ENCODE peak calls at places on chromosomes 7 and 10, in five cellular contexts. P is CD4-positive, alpha-beta memory T cell; Z is right cardiac atrium; N is aorta; F is K562. G is an unnamed sample.

GRCh38 chr7:89133357-89133756 is 337.8 kb upstream of the TEX47 start:
- DNase-seq in F (no peak), N (no peak), Z (no peak), P (no peak), G (no peak)

GRCh38 chr7:130145424-130146106 is 59.6 kb downstream of the TMEM209 start:
- DNase-seq in F (no peak), Z (no peak), N (no peak), P (no peak), G (no peak)

GRCh38 chr10:116891208-116891607 is 41.9 kb downstream of the ENO4 start:
- DNase-seq in Z (peak; percentile 71), P (no peak), N (peak; percentile 84), F (no peak), G (no peak)

GRCh38 chr7:98250789-98251188 is 1.2 kb downstream of the TECPR1 start:
- DNase-seq in F (peak; percentile 54), P (peak; percentile 59), N (no peak), Z (peak; percentile 27), G (no peak)

GRCh38 chr10:49289480-49289879 is 9.5 kb upstream of the C10orf71 start:
- DNase-seq in P (no peak), N (no peak), Z (no peak), F (no peak), G (no peak)

GRCh38 chr10:7090529-7090928 is 320.3 kb downstream of the SFMBT2 start:
- DNase-seq in P (no peak), N (no peak), F (no peak), Z (no peak), G (no peak)

GRCh38 chr7:142557971-142558582 is 191.2 kb upstream of the PRSS1 start:
- DNase-seq in Z (peak; percentile 51), N (no peak), P (peak; percentile 45), F (peak; percentile 74), G (no peak)

GRCh38 chr7:157828190-157828589 is 491.4 kb downstream of the DNAJB6 start:
- DNase-seq in F (no peak), P (no peak), Z (no peak), N (peak; percentile 26), G (no peak)

GRCh38 chr10:97596101-97597055 is 6.9 kb downstream of the C10orf62 start:
- DNase-seq in Z (peak; percentile 67), N (no peak), F (peak; percentile 56), P (no peak), G (no peak)

GRCh38 chr7:92061154-92061553 is 73.1 kb downstream of the CYP51A1 start:
- DNase-seq in Z (no peak), F (no peak), N (no peak), P (no peak), G (no peak)

GRCh38 chr10:61971016-61971350 is 69.5 kb downstream of the ARID5B start:
- DNase-seq in P (no peak), Z (no peak), N (no peak), F (no peak), G (no peak)

GRCh38 chr7:35869810-35870209 is 69.0 kb downstream of the SEPTIN7 start:
- DNase-seq in Z (no peak), P (no peak), N (no peak), F (no peak), G (no peak)

GRCh38 chr7:70595741-70596574 is 536.0 kb upstream of the GALNT17 start:
- DNase-seq in Z (peak; percentile 47), P (peak; percentile 7), F (no peak), N (peak; percentile 76), G (peak; percentile 45)
- H3K4me3 ChIP-seq in Z (peak overlapping the region; percentile 39), P (no peak overlapping the region), F (no peak overlapping the region), N (peak overlapping the region; percentile 33), G (peak overlapping the region; percentile 28)

DNA sequence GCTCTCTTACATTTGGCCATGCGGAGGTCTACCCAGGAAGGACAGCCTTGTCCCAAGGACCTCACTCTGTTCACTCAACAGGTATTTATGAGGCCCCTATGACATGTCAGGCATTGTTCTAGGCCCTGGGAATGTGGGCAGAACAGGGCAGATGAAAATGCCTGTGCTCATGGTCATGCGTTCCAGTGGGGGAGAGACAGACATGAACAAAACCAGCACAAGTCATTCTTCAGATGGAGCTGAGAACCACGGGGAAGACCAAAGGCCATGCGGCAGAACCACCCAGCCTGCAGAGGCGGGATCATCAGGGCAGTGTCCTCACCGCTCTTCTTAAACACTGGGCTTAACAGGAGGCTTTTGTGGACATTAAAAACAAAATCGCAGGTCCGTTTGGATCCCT is 636.1 kb downstream of the SDK1 start:
- DNase-seq in N (no peak), F (no peak), Z (no peak), P (no peak), G (no peak)
- H3K4me3 ChIP-seq in N (no peak overlapping the region), F (no peak overlapping the region), Z (no peak overlapping the region), P (no peak overlapping the region), G (no peak overlapping the region)

GRCh38 chr10:103820101-103821062 is 35.0 kb downstream of the SH3PXD2A start:
- DNase-seq in P (no peak), Z (peak; percentile 94), F (no peak), N (peak; percentile 90), G (peak; percentile 60)
- H3K4me3 ChIP-seq in P (no peak overlapping the region), Z (no peak overlapping the region), F (no peak overlapping the region), N (no peak overlapping the region), G (no peak overlapping the region)

GRCh38 chr7:4745265-4745919 is 30.0 kb upstream of the AP5Z1 start:
- DNase-seq in Z (no peak), F (no peak), N (no peak), P (no peak), G (no peak)
- H3K4me3 ChIP-seq in Z (peak overlapping the region; percentile 22), F (peak overlapping the region; percentile 15), N (no peak overlapping the region), P (peak overlapping the region; percentile 46), G (peak overlapping the region; percentile 34)

GRCh38 chr7:27163776-27164380 is 1.5 kb downstream of the HOXA9 start:
- DNase-seq in F (no peak), Z (peak; percentile 16), P (no peak), N (peak; percentile 66), G (no peak)
- H3K4me3 ChIP-seq in F (no peak overlapping the region), Z (no peak overlapping the region), P (no peak overlapping the region), N (no peak overlapping the region), G (peak overlapping the region; percentile 50)

GRCh38 chr10:129695671-129696070 is 228.6 kb downstream of the MGMT start:
- DNase-seq in F (no peak), Z (peak; percentile 78), N (no peak), P (no peak), G (no peak)
- H3K4me3 ChIP-seq in F (no peak overlapping the region), Z (no peak overlapping the region), N (no peak overlapping the region), P (no peak overlapping the region), G (no peak overlapping the region)

G was measured in lower lobe of right lung.